ENCODE peak calls at places on chromosomes 13 and 19, in six cellular contexts. V is NCI-H510A; L is NCI-H446; W is naive thymus-derived CD8-positive, alpha-beta T cell; E is bronchial epithelial cell; Y is GM04504. Z is an unnamed sample.

GRCh38 chr13:110583178-110583865 is 21.8 kb upstream of the RAB20 start:
- DNase-seq in L (no peak), W (no peak), Y (no peak), E (no peak), V (no peak), Z (no peak)

GRCh38 chr13:79775830-79776229 is 294.9 kb downstream of the NDFIP2 start:
- DNase-seq in L (no peak), W (no peak), E (peak; percentile 65), V (no peak), Y (peak; percentile 50), Z (peak; percentile 39)

GRCh38 chr13:43363156-43363918 is 340.0 kb downstream of the DNAJC15 start:
- DNase-seq in W (no peak), E (no peak), Y (no peak), V (no peak), L (peak; percentile 55), Z (no peak)

GRCh38 chr13:93409816-93410215 is 183.2 kb downstream of the GPC6 start:
- DNase-seq in Y (no peak), V (no peak), W (no peak), L (no peak), E (no peak), Z (no peak)

GRCh38 chr13:72643339-72643989 is 84.0 kb downstream of the MZT1 start:
- DNase-seq in E (peak; percentile 61), W (no peak), L (no peak), V (no peak), Y (peak; percentile 10), Z (peak; percentile 41)

GRCh38 chr13:34344761-34345600 is 527.0 kb downstream of the RFC3 start:
- DNase-seq in E (no peak), W (no peak), L (no peak), Y (no peak), V (no peak), Z (no peak)

GRCh38 chr19:992670-993055 is 7.6 kb upstream of the GRIN3B start:
- DNase-seq in L (no peak), Y (no peak), V (no peak), W (no peak), E (no peak), Z (no peak)

GRCh38 chr13:59771272-59771671 is 392.5 kb downstream of the DIAPH3 start:
- DNase-seq in Y (no peak), W (no peak), E (no peak), V (no peak), L (no peak), Z (peak; percentile 15)

GRCh38 chr13:113151745-113152707 is 6.4 kb upstream of the PROZ start:
- DNase-seq in V (no peak), L (no peak), E (no peak), Y (peak; percentile 43), W (no peak), Z (no peak)

GRCh38 chr13:50085063-50085462 is 69.8 kb downstream of the KCNRG start:
- DNase-seq in W (no peak), V (no peak), E (peak; percentile 37), L (peak; percentile 26), Y (no peak), Z (no peak)

GRCh38 chr19:18478545-18479311 is 40.8 kb upstream of the ISYNA1 start:
- DNase-seq in L (no peak), Y (peak; percentile 88), E (peak; percentile 77), W (no peak), V (peak; percentile 65), Z (peak; percentile 55)

GRCh38 chr13:97866346-97866745 is 87.1 kb upstream of the IPO5 start:
- DNase-seq in L (no peak), Y (no peak), W (no peak), E (peak; percentile 72), V (no peak), Z (no peak)

GRCh38 chr13:105474983-105475382 is 1060.5 kb downstream of the EFNB2 start:
- DNase-seq in Y (no peak), E (no peak), W (no peak), L (no peak), V (no peak), Z (no peak)

GRCh38 chr13:110298566-110299321 is 8.2 kb downstream of the COL4A1 start:
- DNase-seq in L (no peak), Y (no peak), V (no peak), E (no peak), W (no peak), Z (no peak)

GRCh38 chr19:5349041-5349440 is 8.4 kb upstream of the PTPRS start:
- DNase-seq in Y (no peak), E (no peak), L (no peak), W (no peak), V (no peak), Z (no peak)

GRCh38 chr19:18939163-18939562 is 1.9 kb downstream of the HOMER3 start:
- DNase-seq in E (no peak), W (no peak), L (no peak), V (no peak), Y (no peak), Z (no peak)

GRCh38 chr19:40689339-40690049 is 957 bp downstream of the NUMBL start:
- DNase-seq in L (no peak), Y (no peak), V (no peak), E (peak; percentile 7), W (peak; percentile 34), Z (no peak)

GRCh38 chr19:49949735-49950589 is 11.0 kb downstream of the SIGLEC11 start:
- DNase-seq in W (no peak), E (no peak), L (no peak), Y (peak; percentile 16), V (no peak), Z (no peak)

GRCh38 chr19:49335784-49336481 is 727 bp downstream of the CD37 start:
- DNase-seq in E (no peak), V (no peak), L (no peak), W (peak; percentile 20), Y (no peak), Z (no peak)

GRCh38 chr13:26050568-26051230 is 1.1 kb downstream of the SHISA2 start:
- DNase-seq in V (peak; percentile 30), W (peak; percentile 5), L (no peak), E (no peak), Y (no peak), Z (no peak)

GRCh38 chr19:30105316-30105715 is 163.3 kb downstream of the URI1 start:
- DNase-seq in Y (no peak), E (no peak), L (no peak), V (no peak), W (no peak), Z (no peak)

GRCh38 chr13:48976677-48977625 is 1.2 kb downstream of the FNDC3A start:
- DNase-seq in Y (no peak), E (peak; percentile 55), V (peak; percentile 13), W (no peak), L (peak; percentile 9), Z (peak; percentile 51)

GRCh38 chr19:5968431-5969373 is 9.2 kb downstream of the RANBP3 start:
- DNase-seq in V (peak; percentile 78), Y (no peak), W (no peak), L (no peak), E (peak; percentile 79), Z (no peak)

GRCh38 chr19:38655148-38655824 is 7.8 kb downstream of the ACTN4 start:
- DNase-seq in V (no peak), E (peak; percentile 52), Y (no peak), W (no peak), L (no peak), Z (no peak)

GRCh38 chr19:34556500-34556899 is 74.9 kb downstream of the WTIP start:
- DNase-seq in L (no peak), V (no peak), W (no peak), E (no peak), Y (peak; percentile 10), Z (no peak)

GRCh38 chr13:36745436-36745835 is 71.6 kb downstream of the SERTM1 start:
- DNase-seq in L (no peak), W (no peak), V (no peak), E (no peak), Y (peak; percentile 2), Z (no peak)

GRCh38 chr19:35845215-35846037 is 6.9 kb downstream of the NPHS1 start:
- DNase-seq in L (no peak), W (no peak), Y (no peak), V (no peak), E (peak; percentile 9), Z (no peak)

GRCh38 chr13:35631666-35632065 is 155.2 kb upstream of the MAB21L1 start:
- DNase-seq in L (no peak), W (no peak), V (no peak), Y (no peak), E (no peak), Z (no peak)

GRCh38 chr19:21482863-21483276 is 22.5 kb upstream of the ZNF429 start:
- DNase-seq in V (no peak), L (no peak), Y (no peak), W (peak; percentile 64), E (no peak), Z (peak; percentile 27)

GRCh38 chr13:23320926-23321533 is 112.5 kb downstream of the SACS start:
- DNase-seq in Y (no peak), W (no peak), V (no peak), L (no peak), E (no peak), Z (no peak)

GRCh38 chr19:30439271-30439750 is 67.1 kb downstream of the ZNF536 start:
- DNase-seq in V (no peak), Y (no peak), W (no peak), E (no peak), L (peak; percentile 24), Z (no peak)

GRCh38 chr19:7456964-7457541 is 31.8 kb downstream of the PEX11G start:
- DNase-seq in L (no peak), E (peak; percentile 63), V (no peak), Y (no peak), W (no peak), Z (no peak)

GRCh38 chr19:17327654-17328516 is 6.8 kb downstream of the ANO8 start:
- DNase-seq in E (peak; percentile 80), W (no peak), L (no peak), V (no peak), Y (no peak), Z (no peak)

Z was measured in NCI-H1694 treated with DMSO at 0.1 percent for 48 hours.